ENCODE peak calls at places on chromosome 18, in five cellular contexts. One of them, this sample, is unnamed.

GRCh38 chr18:11850821-11851155 is 425 bp upstream of the CHMP1B start:
- DNase-seq in RKO: peak; percentile 68
- DNase-seq in Daoy: no peak
- DNase-seq in hypothalamus: no peak
- DNase-seq in stimulated activated CD4-positive, alpha-beta T cell treated with anti-CD3 and anti-CD28 coated beads, Interleukin-2, amount 100 ng/mL, for 48 hours: no peak
- DNase-seq in this sample: no peak

GRCh38 chr18:22174341-22175148 is 5.2 kb downstream of the GATA6 start:
- DNase-seq in RKO: no peak
- DNase-seq in Daoy: no peak
- DNase-seq in hypothalamus: no peak
- DNase-seq in stimulated activated CD4-positive, alpha-beta T cell treated with anti-CD3 and anti-CD28 coated beads, Interleukin-2, amount 100 ng/mL, for 48 hours: no peak
- DNase-seq in this sample: no peak

GRCh38 chr18:36309436-36310391 is 12.2 kb downstream of the FHOD3 start:
- DNase-seq in RKO: peak; percentile 89
- DNase-seq in Daoy: peak; percentile 96
- DNase-seq in hypothalamus: no peak
- DNase-seq in stimulated activated CD4-positive, alpha-beta T cell treated with anti-CD3 and anti-CD28 coated beads, Interleukin-2, amount 100 ng/mL, for 48 hours: no peak
- DNase-seq in this sample: no peak

GRCh38 chr18:41532344-41533086 is 422.5 kb upstream of the PIK3C3 start:
- DNase-seq in RKO: peak; percentile 28
- DNase-seq in Daoy: no peak
- DNase-seq in hypothalamus: no peak
- DNase-seq in stimulated activated CD4-positive, alpha-beta T cell treated with anti-CD3 and anti-CD28 coated beads, Interleukin-2, amount 100 ng/mL, for 48 hours: no peak
- DNase-seq in this sample: no peak

GRCh38 chr18:45687617-45688016 is 36.4 kb upstream of the SLC14A1 start:
- DNase-seq in RKO: no peak
- DNase-seq in Daoy: no peak
- DNase-seq in hypothalamus: no peak
- DNase-seq in stimulated activated CD4-positive, alpha-beta T cell treated with anti-CD3 and anti-CD28 coated beads, Interleukin-2, amount 100 ng/mL, for 48 hours: no peak
- DNase-seq in this sample: no peak

GRCh38 chr18:63951302-63951705 is 2.2 kb downstream of the HMSD start:
- DNase-seq in RKO: peak; percentile 81
- DNase-seq in Daoy: peak; percentile 14
- DNase-seq in hypothalamus: no peak
- DNase-seq in stimulated activated CD4-positive, alpha-beta T cell treated with anti-CD3 and anti-CD28 coated beads, Interleukin-2, amount 100 ng/mL, for 48 hours: no peak
- DNase-seq in this sample: no peak

GRCh38 chr18:22544626-22545025 is 126.9 kb upstream of the CTAGE1 start:
- DNase-seq in RKO: no peak
- DNase-seq in Daoy: no peak
- DNase-seq in hypothalamus: no peak
- DNase-seq in stimulated activated CD4-positive, alpha-beta T cell treated with anti-CD3 and anti-CD28 coated beads, Interleukin-2, amount 100 ng/mL, for 48 hours: no peak
- DNase-seq in this sample: no peak

GRCh38 chr18:80157708-80158343 is 48.8 kb downstream of the ADNP2 start:
- DNase-seq in RKO: peak; percentile 62
- DNase-seq in Daoy: peak; percentile 57
- DNase-seq in hypothalamus: peak; percentile 32
- DNase-seq in stimulated activated CD4-positive, alpha-beta T cell treated with anti-CD3 and anti-CD28 coated beads, Interleukin-2, amount 100 ng/mL, for 48 hours: peak; percentile 84
- DNase-seq in this sample: peak; percentile 91

GRCh38 chr18:22113144-22113813 is 56.1 kb upstream of the GATA6 start:
- DNase-seq in RKO: no peak
- DNase-seq in Daoy: no peak
- DNase-seq in hypothalamus: no peak
- DNase-seq in stimulated activated CD4-positive, alpha-beta T cell treated with anti-CD3 and anti-CD28 coated beads, Interleukin-2, amount 100 ng/mL, for 48 hours: no peak
- DNase-seq in this sample: no peak

GRCh38 chr18:13548944-13549878 is 177.1 kb downstream of the FAM210A start:
- DNase-seq in RKO: no peak
- DNase-seq in Daoy: no peak
- DNase-seq in hypothalamus: no peak
- DNase-seq in stimulated activated CD4-positive, alpha-beta T cell treated with anti-CD3 and anti-CD28 coated beads, Interleukin-2, amount 100 ng/mL, for 48 hours: no peak
- DNase-seq in this sample: no peak

GRCh38 chr18:75010260-75010659 is 198.7 kb downstream of the PTGR3 start:
- DNase-seq in RKO: no peak
- DNase-seq in Daoy: no peak
- DNase-seq in hypothalamus: no peak
- DNase-seq in stimulated activated CD4-positive, alpha-beta T cell treated with anti-CD3 and anti-CD28 coated beads, Interleukin-2, amount 100 ng/mL, for 48 hours: no peak
- DNase-seq in this sample: no peak

GRCh38 chr18:33916200-33916599 is 308.5 kb downstream of the NOL4 start:
- DNase-seq in RKO: no peak
- DNase-seq in Daoy: no peak
- DNase-seq in hypothalamus: no peak
- DNase-seq in stimulated activated CD4-positive, alpha-beta T cell treated with anti-CD3 and anti-CD28 coated beads, Interleukin-2, amount 100 ng/mL, for 48 hours: no peak
- DNase-seq in this sample: no peak

GRCh38 chr18:49555641-49556040 is 6.2 kb upstream of the LIPG start:
- DNase-seq in RKO: no peak
- DNase-seq in Daoy: no peak
- DNase-seq in hypothalamus: no peak
- DNase-seq in stimulated activated CD4-positive, alpha-beta T cell treated with anti-CD3 and anti-CD28 coated beads, Interleukin-2, amount 100 ng/mL, for 48 hours: no peak
- DNase-seq in this sample: no peak

GRCh38 chr18:3217930-3218647 is 1.7 kb downstream of the MYOM1 start:
- DNase-seq in RKO: no peak
- DNase-seq in Daoy: no peak
- DNase-seq in hypothalamus: no peak
- DNase-seq in stimulated activated CD4-positive, alpha-beta T cell treated with anti-CD3 and anti-CD28 coated beads, Interleukin-2, amount 100 ng/mL, for 48 hours: no peak
- DNase-seq in this sample: no peak

GRCh38 chr18:8283901-8284585 is 325.2 kb upstream of the RAB12 start:
- DNase-seq in RKO: no peak
- DNase-seq in Daoy: no peak
- DNase-seq in hypothalamus: no peak
- DNase-seq in stimulated activated CD4-positive, alpha-beta T cell treated with anti-CD3 and anti-CD28 coated beads, Interleukin-2, amount 100 ng/mL, for 48 hours: no peak
- DNase-seq in this sample: no peak

GRCh38 chr18:58135806-58136331 is 91.8 kb downstream of the NEDD4L start:
- DNase-seq in RKO: peak; percentile 71
- DNase-seq in Daoy: peak; percentile 74
- DNase-seq in hypothalamus: peak; percentile 10
- DNase-seq in stimulated activated CD4-positive, alpha-beta T cell treated with anti-CD3 and anti-CD28 coated beads, Interleukin-2, amount 100 ng/mL, for 48 hours: peak; percentile 46
- DNase-seq in this sample: peak; percentile 66

GRCh38 chr18:7291046-7291445 is 60.2 kb downstream of the LRRC30 start:
- DNase-seq in RKO: no peak
- DNase-seq in Daoy: no peak
- DNase-seq in hypothalamus: no peak
- DNase-seq in stimulated activated CD4-positive, alpha-beta T cell treated with anti-CD3 and anti-CD28 coated beads, Interleukin-2, amount 100 ng/mL, for 48 hours: no peak
- DNase-seq in this sample: no peak

GRCh38 chr18:40250218-40250617 is 1704.8 kb upstream of the PIK3C3 start:
- DNase-seq in RKO: no peak
- DNase-seq in Daoy: no peak
- DNase-seq in hypothalamus: no peak
- DNase-seq in stimulated activated CD4-positive, alpha-beta T cell treated with anti-CD3 and anti-CD28 coated beads, Interleukin-2, amount 100 ng/mL, for 48 hours: no peak
- DNase-seq in this sample: no peak

GRCh38 chr18:33576999-33577687 is 876 bp upstream of the ASXL3 start:
- DNase-seq in RKO: no peak
- DNase-seq in Daoy: no peak
- DNase-seq in hypothalamus: no peak
- DNase-seq in stimulated activated CD4-positive, alpha-beta T cell treated with anti-CD3 and anti-CD28 coated beads, Interleukin-2, amount 100 ng/mL, for 48 hours: no peak
- DNase-seq in this sample: no peak

GRCh38 chr18:62442391-62442790 is 80.4 kb upstream of the ZCCHC2 start:
- DNase-seq in RKO: no peak
- DNase-seq in Daoy: no peak
- DNase-seq in hypothalamus: no peak
- DNase-seq in stimulated activated CD4-positive, alpha-beta T cell treated with anti-CD3 and anti-CD28 coated beads, Interleukin-2, amount 100 ng/mL, for 48 hours: no peak
- DNase-seq in this sample: no peak

GRCh38 chr18:54775686-54776085 is 52.6 kb upstream of the RAB27B start:
- DNase-seq in RKO: peak; percentile 85
- DNase-seq in Daoy: peak; percentile 74
- DNase-seq in hypothalamus: no peak
- DNase-seq in stimulated activated CD4-positive, alpha-beta T cell treated with anti-CD3 and anti-CD28 coated beads, Interleukin-2, amount 100 ng/mL, for 48 hours: no peak
- DNase-seq in this sample: no peak

GRCh38 chr18:44714376-44714775 is 33.7 kb downstream of the SETBP1 start:
- DNase-seq in RKO: no peak
- DNase-seq in Daoy: no peak
- DNase-seq in hypothalamus: no peak
- DNase-seq in stimulated activated CD4-positive, alpha-beta T cell treated with anti-CD3 and anti-CD28 coated beads, Interleukin-2, amount 100 ng/mL, for 48 hours: no peak
- DNase-seq in this sample: no peak

GRCh38 chr18:65750421-65751144 is at the start of gene CDH7:
- DNase-seq in RKO: no peak
- DNase-seq in Daoy: no peak
- DNase-seq in hypothalamus: no peak
- DNase-seq in stimulated activated CD4-positive, alpha-beta T cell treated with anti-CD3 and anti-CD28 coated beads, Interleukin-2, amount 100 ng/mL, for 48 hours: no peak
- DNase-seq in this sample: peak; percentile 45

GRCh38 chr18:67428148-67428547 is 88.4 kb downstream of the DSEL start:
- DNase-seq in RKO: no peak
- DNase-seq in Daoy: no peak
- DNase-seq in hypothalamus: no peak
- DNase-seq in stimulated activated CD4-positive, alpha-beta T cell treated with anti-CD3 and anti-CD28 coated beads, Interleukin-2, amount 100 ng/mL, for 48 hours: no peak
- DNase-seq in this sample: no peak

GRCh38 chr18:22164337-22165048 is 4.9 kb upstream of the GATA6 start:
- DNase-seq in RKO: no peak
- DNase-seq in Daoy: no peak
- DNase-seq in hypothalamus: no peak
- DNase-seq in stimulated activated CD4-positive, alpha-beta T cell treated with anti-CD3 and anti-CD28 coated beads, Interleukin-2, amount 100 ng/mL, for 48 hours: no peak
- DNase-seq in this sample: no peak

GRCh38 chr18:51149605-51150429 is 47.7 kb downstream of the MEX3C start:
- DNase-seq in RKO: peak; percentile 55
- DNase-seq in Daoy: peak; percentile 64
- DNase-seq in hypothalamus: no peak
- DNase-seq in stimulated activated CD4-positive, alpha-beta T cell treated with anti-CD3 and anti-CD28 coated beads, Interleukin-2, amount 100 ng/mL, for 48 hours: no peak
- DNase-seq in this sample: no peak

GRCh38 chr18:48454146-48454796 is 45.1 kb upstream of the ZBTB7C start:
- DNase-seq in RKO: no peak
- DNase-seq in Daoy: no peak
- DNase-seq in hypothalamus: no peak
- DNase-seq in stimulated activated CD4-positive, alpha-beta T cell treated with anti-CD3 and anti-CD28 coated beads, Interleukin-2, amount 100 ng/mL, for 48 hours: no peak
- DNase-seq in this sample: no peak

GRCh38 chr18:59885579-59886163 is 14.1 kb upstream of the PMAIP1 start:
- DNase-seq in RKO: peak; percentile 45
- DNase-seq in Daoy: peak; percentile 77
- DNase-seq in hypothalamus: no peak
- DNase-seq in stimulated activated CD4-positive, alpha-beta T cell treated with anti-CD3 and anti-CD28 coated beads, Interleukin-2, amount 100 ng/mL, for 48 hours: no peak
- DNase-seq in this sample: no peak

GRCh38 chr18:33711514-33711913 is 133.5 kb downstream of the ASXL3 start:
- DNase-seq in RKO: no peak
- DNase-seq in Daoy: no peak
- DNase-seq in hypothalamus: no peak
- DNase-seq in stimulated activated CD4-positive, alpha-beta T cell treated with anti-CD3 and anti-CD28 coated beads, Interleukin-2, amount 100 ng/mL, for 48 hours: no peak
- DNase-seq in this sample: no peak

GRCh38 chr18:59908790-59909189 is 9.0 kb downstream of the PMAIP1 start:
- DNase-seq in RKO: peak; percentile 67
- DNase-seq in Daoy: peak; percentile 25
- DNase-seq in hypothalamus: no peak
- DNase-seq in stimulated activated CD4-positive, alpha-beta T cell treated with anti-CD3 and anti-CD28 coated beads, Interleukin-2, amount 100 ng/mL, for 48 hours: no peak
- DNase-seq in this sample: no peak

GRCh38 chr18:2948038-2948437 is 64.9 kb downstream of the LPIN2 start:
- DNase-seq in RKO: peak; percentile 11
- DNase-seq in Daoy: no peak
- DNase-seq in hypothalamus: no peak
- DNase-seq in stimulated activated CD4-positive, alpha-beta T cell treated with anti-CD3 and anti-CD28 coated beads, Interleukin-2, amount 100 ng/mL, for 48 hours: no peak
- DNase-seq in this sample: no peak

GRCh38 chr18:9737814-9738160 is 29.7 kb downstream of the RAB31 start:
- DNase-seq in RKO: no peak
- DNase-seq in Daoy: peak; percentile 43
- DNase-seq in hypothalamus: peak; percentile 58
- DNase-seq in stimulated activated CD4-positive, alpha-beta T cell treated with anti-CD3 and anti-CD28 coated beads, Interleukin-2, amount 100 ng/mL, for 48 hours: no peak
- DNase-seq in this sample: peak; percentile 79

GRCh38 chr18:7090771-7091170 is 26.8 kb downstream of the LAMA1 start:
- DNase-seq in RKO: no peak
- DNase-seq in Daoy: no peak
- DNase-seq in hypothalamus: no peak
- DNase-seq in stimulated activated CD4-positive, alpha-beta T cell treated with anti-CD3 and anti-CD28 coated beads, Interleukin-2, amount 100 ng/mL, for 48 hours: no peak
- DNase-seq in this sample: no peak

GRCh38 chr18:59967878-59968277 is 68.1 kb downstream of the PMAIP1 start:
- DNase-seq in RKO: no peak
- DNase-seq in Daoy: no peak
- DNase-seq in hypothalamus: no peak
- DNase-seq in stimulated activated CD4-positive, alpha-beta T cell treated with anti-CD3 and anti-CD28 coated beads, Interleukin-2, amount 100 ng/mL, for 48 hours: no peak
- DNase-seq in this sample: no peak

GRCh38 chr18:55634545-55634944 is 46.6 kb upstream of the TCF4 start:
- DNase-seq in RKO: no peak
- DNase-seq in Daoy: no peak
- DNase-seq in hypothalamus: no peak
- DNase-seq in stimulated activated CD4-positive, alpha-beta T cell treated with anti-CD3 and anti-CD28 coated beads, Interleukin-2, amount 100 ng/mL, for 48 hours: no peak
- DNase-seq in this sample: no peak

GRCh38 chr18:24395049-24395780 is 2.4 kb downstream of the OSBPL1A start:
- DNase-seq in RKO: peak; percentile 43
- DNase-seq in Daoy: no peak
- DNase-seq in hypothalamus: no peak
- DNase-seq in stimulated activated CD4-positive, alpha-beta T cell treated with anti-CD3 and anti-CD28 coated beads, Interleukin-2, amount 100 ng/mL, for 48 hours: no peak
- DNase-seq in this sample: no peak

GRCh38 chr18:2538236-2538635 is 33.1 kb downstream of the METTL4 start:
- DNase-seq in RKO: no peak
- DNase-seq in Daoy: no peak
- DNase-seq in hypothalamus: no peak
- DNase-seq in stimulated activated CD4-positive, alpha-beta T cell treated with anti-CD3 and anti-CD28 coated beads, Interleukin-2, amount 100 ng/mL, for 48 hours: no peak
- DNase-seq in this sample: no peak

GRCh38 chr18:76941284-76941683 is 118.9 kb downstream of the ZNF236 start:
- DNase-seq in RKO: no peak
- DNase-seq in Daoy: no peak
- DNase-seq in hypothalamus: no peak
- DNase-seq in stimulated activated CD4-positive, alpha-beta T cell treated with anti-CD3 and anti-CD28 coated beads, Interleukin-2, amount 100 ng/mL, for 48 hours: no peak
- DNase-seq in this sample: no peak

GRCh38 chr18:24987271-24987932 is 364.6 kb downstream of the ZNF521 start:
- DNase-seq in RKO: no peak
- DNase-seq in Daoy: no peak
- DNase-seq in hypothalamus: no peak
- DNase-seq in stimulated activated CD4-positive, alpha-beta T cell treated with anti-CD3 and anti-CD28 coated beads, Interleukin-2, amount 100 ng/mL, for 48 hours: no peak
- DNase-seq in this sample: peak; percentile 25

GRCh38 chr18:6039055-6039454 is 143.7 kb upstream of the TMEM200C start:
- DNase-seq in RKO: no peak
- DNase-seq in Daoy: no peak
- DNase-seq in hypothalamus: no peak
- DNase-seq in stimulated activated CD4-positive, alpha-beta T cell treated with anti-CD3 and anti-CD28 coated beads, Interleukin-2, amount 100 ng/mL, for 48 hours: no peak
- DNase-seq in this sample: no peak